ENCODE peak calls at places on chromosomes 16 and 17, in four cellular contexts. J, K, Z and A are unnamed samples.

GRCh38 chr16:87554754-87555427 is 47.4 kb upstream of the JPH3 start:
- DNase-seq in K (no peak), Z (no peak), J (no peak), A (no peak)

GRCh38 chr16:8867483-8868271 is 1.1 kb downstream of the CARHSP1 start:
- DNase-seq in K (peak; percentile 44), Z (no peak), J (no peak), A (peak; percentile 65)

GRCh38 chr16:29743827-29744531 is 1.8 kb downstream of the C16orf54 start:
- DNase-seq in Z (no peak), K (no peak), J (no peak), A (no peak)

GRCh38 chr16:9798474-9798873 is 383.8 kb downstream of the GRIN2A start:
- DNase-seq in J (no peak), Z (no peak), K (no peak), A (no peak)

GRCh38 chr16:87395181-87395842 is 3.2 kb downstream of the MAP1LC3B start:
- DNase-seq in J (no peak), K (no peak), Z (no peak), A (no peak)

GRCh38 chr17:59466943-59467801 is 98.2 kb upstream of the DHX40 start:
- DNase-seq in K (no peak), Z (no peak), J (no peak), A (peak; percentile 18)

GRCh38 chr17:69358688-69359596 is 32.0 kb upstream of the ABCA5 start:
- DNase-seq in J (peak; percentile 88), Z (peak; percentile 21), K (peak; percentile 17), A (peak; percentile 92)

GRCh38 chr16:7866144-7866543 is 533.5 kb downstream of the RBFOX1 start:
- DNase-seq in Z (no peak), K (no peak), J (no peak), A (peak; percentile 46)

GRCh38 chr17:48011405-48012150 is 26.0 kb downstream of the COPZ2 start:
- DNase-seq in J (peak; percentile 79), K (no peak), Z (no peak), A (peak; percentile 77)

GRCh38 chr16:642189-643049 is 791 bp downstream of the MCRIP2 start:
- DNase-seq in Z (no peak), K (no peak), J (no peak), A (peak; percentile 23)

GRCh38 chr16:85514601-85515318 is 98.4 kb upstream of the GSE1 start:
- DNase-seq in J (no peak), K (peak; percentile 38), Z (no peak), A (peak; percentile 74)

GRCh38 chr17:60825351-60825750 is 147.7 kb downstream of the BCAS3 start:
- DNase-seq in K (no peak), J (no peak), Z (no peak), A (no peak)

GRCh38 chr17:5789443-5789842 is 205.1 kb upstream of the NLRP1 start:
- DNase-seq in Z (no peak), K (peak; percentile 83), J (peak; percentile 19), A (no peak)

GRCh38 chr16:25155553-25156460 is 44.3 kb downstream of the LCMT1 start:
- DNase-seq in J (no peak), Z (no peak), K (no peak), A (no peak)

GRCh38 chr16:54270711-54271110 is 15.9 kb downstream of the IRX3 start:
- DNase-seq in J (peak; percentile 15), Z (no peak), K (no peak), A (no peak)

GRCh38 chr16:46857261-46857962 is 26.4 kb upstream of the C16orf87 start:
- DNase-seq in J (no peak), Z (no peak), K (no peak), A (no peak)

GRCh38 chr17:81590121-81590520 is 38.0 kb upstream of the FAAP100 start:
- DNase-seq in K (no peak), J (no peak), Z (no peak), A (no peak)

GRCh38 chr16:74936902-74937560 is 47.9 kb downstream of the WDR59 start:
- DNase-seq in J (no peak), K (no peak), Z (no peak), A (no peak)

GRCh38 chr17:16915752-16916556 is 56.0 kb downstream of the TNFRSF13B start:
- DNase-seq in K (no peak), Z (peak; percentile 41), J (peak; percentile 93), A (peak; percentile 80)

GRCh38 chr17:72363336-72363620 is 242.5 kb downstream of the SOX9 start:
- DNase-seq in J (no peak), Z (no peak), K (no peak), A (no peak)

GRCh38 chr17:71316498-71316897 is 804.3 kb upstream of the SOX9 start:
- DNase-seq in J (no peak), Z (no peak), K (no peak), A (no peak)

DNA sequence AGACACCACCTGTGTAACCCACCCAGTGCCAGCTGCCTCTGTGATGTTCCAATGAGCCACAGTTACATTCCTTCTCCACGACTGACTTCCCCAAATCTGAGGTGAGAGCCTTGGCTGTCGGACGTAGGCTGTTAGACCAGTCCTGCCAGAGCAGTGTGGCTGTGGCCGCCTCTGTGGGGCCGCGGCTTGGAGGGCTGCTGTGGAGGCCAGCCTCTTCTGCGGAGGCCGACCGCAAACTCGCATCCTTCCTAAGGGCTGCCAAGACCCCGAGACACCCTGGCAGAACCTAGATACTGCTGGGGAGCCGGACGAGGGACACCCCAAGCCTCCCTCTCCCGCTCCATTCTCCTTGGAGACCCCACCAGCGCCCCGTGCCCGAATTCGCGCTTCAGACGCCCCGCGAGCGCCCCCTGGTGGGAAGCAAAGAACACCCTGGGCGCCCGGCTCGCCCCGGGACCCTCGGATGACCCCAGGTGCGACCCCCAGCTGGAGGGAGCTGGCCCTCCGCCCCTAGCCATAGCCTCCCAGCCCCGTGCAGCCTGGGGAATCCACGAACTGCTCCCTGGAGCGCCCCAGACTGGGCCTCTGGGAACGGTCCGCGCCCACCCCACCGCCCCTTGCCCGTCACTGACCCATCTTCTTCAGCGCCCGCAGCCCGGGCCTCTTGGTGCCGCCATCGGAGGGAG is 556 bp downstream of the PLCD3 start:
- DNase-seq in Z (no peak), J (peak; percentile 85), K (peak; percentile 76), A (peak; percentile 68)
- H3K18ac ChIP-seq in Z (no peak overlapping the region), J (no peak overlapping the region), K (peak overlapping the region; percentile 98), A (peak overlapping the region; percentile 62)

DNA sequence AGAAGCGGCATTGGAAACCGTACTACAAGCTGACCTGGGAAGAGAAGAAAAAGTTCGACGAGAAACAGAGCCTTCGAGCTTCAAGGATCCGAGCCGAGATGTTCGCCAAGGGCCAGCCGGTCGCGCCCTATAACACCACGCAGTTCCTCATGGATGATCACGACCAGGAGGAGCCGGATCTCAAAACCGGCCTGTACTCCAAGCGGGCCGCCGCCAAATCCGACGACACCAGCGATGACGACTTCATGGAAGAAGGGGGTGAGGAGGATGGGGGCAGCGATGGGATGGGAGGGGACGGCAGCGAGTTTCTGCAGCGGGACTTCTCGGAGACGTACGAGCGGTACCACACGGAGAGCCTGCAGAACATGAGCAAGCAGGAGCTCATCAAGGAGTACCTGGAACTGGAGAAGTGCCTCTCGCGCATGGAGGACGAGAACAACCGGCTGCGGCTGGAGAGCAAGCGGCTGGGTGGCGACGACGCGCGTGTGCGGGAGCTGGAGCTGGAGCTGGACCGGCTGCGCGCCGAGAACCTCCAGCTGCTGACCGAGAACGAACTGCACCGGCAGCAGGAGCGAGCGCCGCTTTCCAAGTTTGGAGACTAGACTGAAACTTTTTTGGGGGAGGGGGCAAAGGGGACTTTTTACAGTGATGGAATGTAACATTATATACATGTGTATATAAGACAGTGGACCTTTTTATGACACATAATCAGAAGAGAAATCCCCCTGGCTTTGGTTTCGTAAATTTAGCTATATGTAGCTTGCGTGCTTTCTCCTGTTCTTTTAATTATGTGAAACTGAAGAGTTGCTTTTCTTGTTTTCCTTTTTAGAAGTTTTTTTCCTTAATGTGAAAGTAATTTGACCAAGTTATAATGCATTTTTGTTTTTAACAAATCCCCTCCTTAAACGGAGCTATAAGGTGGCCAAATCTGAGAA is 1.7 kb downstream of the HEXIM1 start:
- DNase-seq in J (peak; percentile 55), K (no peak), Z (no peak), A (peak; percentile 66)
- H2BK5ac ChIP-seq in J (no peak overlapping the region), K (peak overlapping the region; percentile 96), Z (peak overlapping the region; percentile 44), A (no peak overlapping the region)

DNA sequence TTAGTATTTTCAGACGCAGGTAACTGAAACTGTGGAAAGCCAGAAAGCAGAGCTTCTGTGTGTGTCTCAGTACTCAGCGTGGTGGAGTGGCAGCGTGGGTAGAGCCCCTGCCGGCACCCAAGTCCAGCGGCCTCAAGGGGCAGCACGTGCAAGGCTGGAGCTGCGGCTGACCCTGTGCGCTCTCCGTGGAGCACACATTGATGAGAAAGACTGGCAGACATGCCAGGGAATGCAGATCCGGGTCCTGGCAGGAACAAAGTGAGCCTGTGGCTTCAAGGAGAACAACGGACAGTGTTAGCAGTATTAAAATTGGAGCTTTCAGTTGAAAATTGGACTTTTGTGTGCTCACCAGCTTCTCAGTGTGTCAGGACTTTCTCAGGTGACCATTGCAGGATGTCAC is 23.3 kb downstream of the ZC3H18 start:
- DNase-seq in Z (no peak), J (no peak), K (no peak), A (no peak)
- H3K18ac ChIP-seq in Z (no peak overlapping the region), J (no peak overlapping the region), K (no peak overlapping the region), A (no peak overlapping the region)

DNA sequence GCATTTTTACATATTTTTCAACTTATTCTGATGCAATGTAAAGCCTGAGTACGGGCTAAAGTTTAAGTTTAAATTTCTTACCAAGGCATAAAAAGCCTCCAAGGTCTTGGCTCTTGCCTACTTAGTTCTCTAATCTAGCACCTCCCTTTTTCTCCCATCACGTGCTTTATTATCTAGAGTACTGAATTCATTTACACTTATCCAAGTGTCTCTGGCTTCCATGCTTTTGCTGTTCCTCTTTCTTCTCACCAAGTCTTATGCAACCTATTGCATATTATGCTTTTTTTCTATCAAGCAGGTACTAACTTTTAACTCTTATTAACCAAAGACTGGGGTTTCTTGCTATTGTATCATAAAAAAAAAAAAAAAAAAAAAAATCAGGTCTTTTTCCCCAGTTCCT is 45.0 kb downstream of the SSH2 start:
- DNase-seq in K (no peak), Z (no peak), J (no peak), A (no peak)
- H2BK5ac ChIP-seq in K (no peak overlapping the region), Z (no peak overlapping the region), J (no peak overlapping the region), A (no peak overlapping the region)

DNA sequence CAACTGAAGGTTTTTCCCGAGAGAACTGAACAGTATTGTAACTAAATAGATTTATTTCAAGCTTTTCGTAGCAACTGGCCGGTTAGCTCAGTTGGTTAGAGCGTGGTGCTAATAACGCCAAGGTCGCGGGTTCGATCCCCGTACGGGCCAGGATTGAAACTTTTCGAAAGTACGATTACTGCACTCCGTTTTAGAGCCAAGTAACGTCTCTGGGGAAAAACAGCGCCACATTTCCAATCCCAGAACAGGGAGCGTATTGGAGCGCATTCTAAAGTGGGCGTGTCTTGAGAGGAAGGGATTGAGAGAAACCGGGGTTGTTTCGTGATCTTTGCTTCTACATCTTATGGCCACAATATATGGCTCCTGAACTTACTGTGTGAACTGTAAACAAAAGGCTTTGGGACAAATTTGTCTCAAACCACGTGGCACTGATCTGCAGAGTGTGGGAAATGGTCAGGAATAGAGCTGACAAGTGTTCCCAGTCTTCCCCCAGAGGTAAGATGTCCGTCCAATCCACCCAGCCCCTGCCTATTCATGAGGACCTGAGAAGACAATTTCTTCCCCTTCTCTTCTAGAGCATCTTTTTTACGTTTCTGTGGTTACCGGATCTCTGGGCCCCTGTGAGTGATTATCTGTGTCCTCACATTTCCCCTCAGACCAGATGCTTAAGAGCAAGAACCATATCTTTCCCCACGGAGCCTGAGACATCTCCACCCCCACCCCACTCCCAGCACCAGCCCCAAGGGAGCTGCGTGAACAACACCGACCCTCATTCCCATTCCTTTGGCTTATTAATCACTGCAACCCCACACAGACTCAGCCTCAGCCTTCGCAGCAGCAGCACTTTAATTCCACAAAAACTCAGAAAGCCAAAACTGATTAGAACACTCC is 2.2 kb downstream of the BORCS6 start:
- DNase-seq in K (peak; percentile 98), Z (peak; percentile 92), J (peak; percentile 98), A (peak; percentile 100)
- H3K18ac ChIP-seq in K (no peak overlapping the region), Z (no peak overlapping the region), J (no peak overlapping the region), A (no peak overlapping the region)